ENCODE peak calls at places on chromosomes 13 and 19, in eight cellular contexts. W is Panc1; U is tibial nerve; V is effector CD4-positive, alpha-beta T cell; I is PC-9; S is AG10803; O is NCI-H1930; Y is OCI-LY7. A is an unnamed sample.

GRCh38 chr13:84590663-84591062 is 708.4 kb upstream of the SLITRK1 start:
- DNase-seq in W (no peak), U (no peak), V (no peak), I (no peak), S (no peak), O (no peak), Y (no peak), A (no peak)

GRCh38 chr13:34506796-34507195 is 435.3 kb upstream of the NBEA start:
- DNase-seq in W (no peak), U (no peak), V (no peak), I (no peak), S (peak), O (no peak), Y (no peak), A (no peak)

GRCh38 chr19:40702337-40703012 is 12.0 kb upstream of the NUMBL start:
- DNase-seq in W (no peak), U (no peak), V (no peak), I (no peak), S (peak), O (no peak), Y (no peak), A (no peak)

GRCh38 chr19:15300533-15301194 is 31.7 kb downstream of the BRD4 start:
- DNase-seq in W (peak), U (no peak), V (no peak), I (no peak), S (peak), O (peak), Y (peak), A (no peak)

GRCh38 chr19:44807652-44808462 is 1.0 kb upstream of the BCAM start:
- DNase-seq in W (no peak), U (peak), V (no peak), I (peak), S (peak), O (peak), Y (peak), A (no peak)

GRCh38 chr19:12838182-12838890 is at the start of gene MAST1:
- DNase-seq in W (no peak), U (no peak), V (peak), I (no peak), S (no peak), O (peak), Y (peak), A (no peak)

GRCh38 chr19:13037161-13037560 is 41.9 kb downstream of the NFIX start:
- DNase-seq in W (no peak), U (no peak), V (no peak), I (peak), S (peak), O (no peak), Y (no peak), A (peak)

GRCh38 chr19:19107663-19108062 is 30.6 kb downstream of the TMEM161A start:
- DNase-seq in W (no peak), U (no peak), V (no peak), I (no peak), S (no peak), O (no peak), Y (no peak), A (no peak)

GRCh38 chr19:45820413-45821102 is 5.5 kb upstream of the RSPH6A start:
- DNase-seq in W (no peak), U (no peak), V (no peak), I (peak), S (no peak), O (no peak), Y (no peak), A (no peak)

GRCh38 chr19:19261350-19262189 is 11.5 kb downstream of the TM6SF2 start:
- DNase-seq in W (no peak), U (no peak), V (no peak), I (no peak), S (no peak), O (no peak), Y (no peak), A (no peak)

GRCh38 chr19:28289294-28290063 is 923.5 kb downstream of the UQCRFS1 start:
- DNase-seq in W (no peak), U (no peak), V (no peak), I (no peak), S (peak), O (peak), Y (no peak), A (no peak)

GRCh38 chr13:23558675-23559536 is 11.3 kb upstream of the TNFRSF19 start:
- DNase-seq in W (no peak), U (peak), V (no peak), I (peak), S (peak), O (no peak), Y (no peak), A (peak)

GRCh38 chr13:23617551-23618014 is 47.4 kb downstream of the TNFRSF19 start:
- DNase-seq in W (no peak), U (no peak), V (no peak), I (no peak), S (peak), O (no peak), Y (no peak), A (no peak)

GRCh38 chr19:13817615-13818371 is 22.6 kb downstream of the ZSWIM4 start:
- DNase-seq in W (no peak), U (no peak), V (no peak), I (no peak), S (no peak), O (no peak), Y (no peak), A (no peak)

GRCh38 chr13:42377640-42378382 is 105.9 kb downstream of the AKAP11 start:
- DNase-seq in W (no peak), U (no peak), V (no peak), I (no peak), S (no peak), O (no peak), Y (peak), A (no peak)

GRCh38 chr19:2494447-2495129 is 18.7 kb downstream of the GADD45B start:
- DNase-seq in W (no peak), U (peak), V (peak), I (peak), S (peak), O (peak), Y (peak), A (peak)